ENCODE peak calls at places on chromosomes 6 and 20, in seven cellular contexts. A is body of pancreas, N is tibial nerve, G is heart left ventricle, O is adrenal gland, X is K562, P is ovary. E is an unnamed sample.

GRCh38 chr6:34953084-34954025 is 64.3 kb downstream of the ANKS1A start:
- DNase-seq in A (peak; percentile 56), O (no peak), N (no peak), X (no peak), G (no peak), P (no peak), E (no peak)

GRCh38 chr6:135830971-135831370 is 20.5 kb upstream of the PDE7B start:
- DNase-seq in G (no peak), N (no peak), A (no peak), P (no peak), O (no peak), X (no peak), E (no peak)

GRCh38 chr6:90121982-90122381 is 174.7 kb downstream of the BACH2 start:
- DNase-seq in G (no peak), A (no peak), P (no peak), O (no peak), N (no peak), X (no peak), E (no peak)

GRCh38 chr6:75488026-75488425 is 5.6 kb downstream of the FILIP1 start:
- DNase-seq in X (no peak), N (no peak), O (no peak), G (no peak), A (no peak), P (no peak), E (no peak)

GRCh38 chr6:159981591-159982245 is 12.8 kb downstream of the IGF2R start:
- DNase-seq in O (peak; percentile 70), G (peak; percentile 60), A (peak; percentile 58), P (no peak), N (no peak), X (no peak), E (peak; percentile 81)

GRCh38 chr6:148657053-148657452 is 89.8 kb upstream of the UST start:
- DNase-seq in N (no peak), A (no peak), O (no peak), P (no peak), G (no peak), X (no peak), E (no peak)

GRCh38 chr6:148747145-148747492 is 289 bp downstream of the UST start:
- DNase-seq in P (peak; percentile 82), A (peak; percentile 65), X (peak; percentile 16), O (peak; percentile 73), G (peak; percentile 54), N (peak; percentile 44), E (peak; percentile 51)

GRCh38 chr20:43755851-43756250 is 29.0 kb upstream of the GTSF1L start:
- DNase-seq in X (no peak), P (no peak), G (no peak), N (no peak), A (no peak), O (no peak), E (no peak)

GRCh38 chr6:65707134-65707826 is at the start of gene EYS:
- DNase-seq in X (no peak), G (no peak), O (no peak), P (no peak), A (no peak), N (no peak), E (no peak)

GRCh38 chr6:79134699-79135474 is 56.8 kb upstream of the PHIP start:
- DNase-seq in O (no peak), A (no peak), X (no peak), N (no peak), P (no peak), G (no peak), E (no peak)

GRCh38 chr6:54058236-54058635 is 53.0 kb upstream of the MLIP start:
- DNase-seq in X (no peak), P (no peak), O (no peak), A (no peak), N (no peak), G (peak; percentile 33), E (no peak)

GRCh38 chr6:14927398-14927797 is 318.5 kb upstream of the JARID2 start:
- DNase-seq in A (no peak), X (no peak), G (no peak), N (no peak), P (no peak), O (no peak), E (no peak)

GRCh38 chr6:119484598-119484997 is 135.0 kb upstream of the MAN1A1 start:
- DNase-seq in O (peak; percentile 67), G (no peak), X (no peak), A (peak; percentile 37), N (no peak), P (no peak), E (no peak)

GRCh38 chr6:170042596-170043118 is 248.2 kb downstream of the DLL1 start:
- DNase-seq in O (no peak), G (no peak), A (no peak), X (peak; percentile 39), N (no peak), P (peak; percentile 10), E (no peak)

GRCh38 chr6:24504274-24504641 is 9.5 kb downstream of the ALDH5A1 start:
- DNase-seq in O (no peak), X (no peak), A (no peak), P (no peak), N (no peak), G (no peak), E (no peak)

GRCh38 chr20:50645253-50646068 is 45.9 kb downstream of the RIPOR3 start:
- DNase-seq in P (peak; percentile 95), A (peak; percentile 92), X (no peak), N (peak; percentile 38), G (peak; percentile 57), O (peak; percentile 84), E (peak; percentile 84)

GRCh38 chr20:4835244-4836177 is 113.8 kb downstream of the PRND start:
- DNase-seq in P (peak; percentile 92), G (peak; percentile 66), X (no peak), N (peak; percentile 57), O (peak; percentile 39), A (peak; percentile 18), E (no peak)

GRCh38 chr20:15597306-15597705 is 975.9 kb downstream of the KIF16B start:
- DNase-seq in A (no peak), N (no peak), G (no peak), O (no peak), P (no peak), X (no peak), E (no peak)

GRCh38 chr6:111382476-111383294 is 100.3 kb downstream of the REV3L start:
- DNase-seq in A (no peak), N (no peak), O (no peak), G (peak; percentile 26), P (no peak), X (no peak), E (no peak)

GRCh38 chr6:125156496-125156895 is 2.9 kb downstream of the TPD52L1 start:
- DNase-seq in A (no peak), O (no peak), G (no peak), N (no peak), P (no peak), X (no peak), E (no peak)

GRCh38 chr6:125153541-125154183 is at the start of gene TPD52L1:
- DNase-seq in N (peak; percentile 30), X (peak; percentile 83), G (peak; percentile 85), O (peak; percentile 90), P (peak; percentile 84), A (peak; percentile 91), E (peak; percentile 84)

GRCh38 chr6:125151715-125152114 is 1.9 kb upstream of the TPD52L1 start:
- DNase-seq in O (no peak), P (no peak), N (no peak), X (no peak), G (no peak), A (no peak), E (no peak)

GRCh38 chr6:125155344-125155743 is 1.8 kb downstream of the TPD52L1 start:
- DNase-seq in G (no peak), N (no peak), O (no peak), A (no peak), P (no peak), X (no peak), E (no peak)

GRCh38 chr6:125154184-125155135 is 887 bp downstream of the TPD52L1 start:
- DNase-seq in A (peak; percentile 74), O (peak; percentile 76), N (no peak), G (peak; percentile 28), X (peak; percentile 57), P (peak; percentile 54), E (peak; percentile 46)
- H3K27ac ChIP-seq in A (peak overlapping the region; percentile 80), O (peak overlapping the region; percentile 91), N (peak overlapping the region; percentile 80), G (peak overlapping the region; percentile 51), X (peak overlapping the region; percentile 78), P (peak overlapping the region; percentile 16), E (peak overlapping the region; percentile 46)

GRCh38 chr6:30325150-30325872 is 1.4 kb upstream of the TRIM39 start:
- DNase-seq in G (no peak), A (peak; percentile 54), O (no peak), P (no peak), N (no peak), X (no peak), E (peak; percentile 64)
- H3K4me1 ChIP-seq in G (peaks cover 44% of the 10 kb centered on the region), A (peaks cover 34% of the 10 kb centered on the region), O (peaks cover 37% of the 10 kb centered on the region), P (peaks cover 5% of the 10 kb centered on the region), N (no peaks in the 10 kb centered on the region), X (peaks cover 41% of the 10 kb centered on the region), E (peaks cover 6% of the 10 kb centered on the region)

DNA sequence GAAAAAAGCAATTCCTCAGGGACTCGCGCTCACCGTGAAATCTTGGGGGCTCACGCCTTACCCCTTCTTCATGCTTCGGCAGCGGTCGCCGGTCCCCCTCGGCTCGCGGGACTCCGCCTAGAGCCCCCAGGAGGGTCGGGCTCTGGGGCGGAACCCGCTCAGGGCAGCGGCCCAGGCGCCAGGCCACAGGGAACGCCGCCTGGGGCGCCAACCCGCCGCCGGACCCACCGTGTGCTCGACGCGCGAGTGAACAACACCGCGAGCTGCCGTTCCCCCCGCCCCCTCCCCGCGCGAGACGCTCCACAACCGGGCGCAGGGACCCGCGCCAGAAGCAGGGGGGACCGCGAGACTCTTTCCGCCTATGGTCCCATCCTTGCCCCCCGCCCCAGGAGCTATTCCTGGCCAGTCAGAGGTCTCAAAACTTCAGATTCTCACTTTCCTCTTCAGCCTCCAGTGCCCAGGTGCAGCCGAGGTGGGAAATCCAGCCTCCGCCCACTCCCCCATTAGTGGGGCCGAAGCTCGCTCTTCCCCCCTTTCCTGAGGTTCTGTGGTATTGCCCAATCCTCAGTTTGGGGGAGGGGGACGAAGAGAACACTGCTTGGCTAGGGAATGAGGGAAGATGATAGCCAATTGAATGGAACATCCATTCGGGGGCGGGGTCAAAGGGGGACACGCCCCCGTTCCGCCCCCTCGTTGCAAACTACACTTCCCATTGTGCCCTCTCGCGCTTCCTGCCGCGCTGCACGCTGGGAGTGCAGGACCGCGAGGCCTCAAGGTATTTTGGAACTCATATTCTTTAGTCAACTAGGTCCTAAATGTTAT is at the start of gene WASF1:
- DNase-seq in P (peak; percentile 98), O (peak; percentile 97), G (peak; percentile 92), N (peak; percentile 89), A (peak; percentile 96), X (peak; percentile 87), E (peak; percentile 94)
- TF ChIP-seq POLR2A in P (peak; percentile 49), O (peak; percentile 60), G (peak; percentile 25), N (no peak), A (peak; percentile 27), X (peak; percentile 68), E (no peak)

GRCh38 chr20:62739067-62739466 is 30.4 kb downstream of the NTSR1 start:
- DNase-seq in X (no peak), N (no peak), P (peak; percentile 17), G (no peak), A (peak; percentile 2), O (no peak), E (no peak)

GRCh38 chr20:62741191-62741676 is 32.6 kb downstream of the NTSR1 start:
- DNase-seq in P (no peak), G (no peak), X (no peak), N (no peak), O (no peak), A (peak; percentile 1), E (no peak)

GRCh38 chr20:62740286-62741141 is 31.9 kb downstream of the NTSR1 start:
- DNase-seq in G (no peak), O (no peak), X (peak; percentile 82), N (no peak), P (peak; percentile 24), A (peak; percentile 7), E (peak; percentile 48)

GRCh38 chr20:62737971-62738881 is 29.6 kb downstream of the NTSR1 start:
- DNase-seq in X (no peak), G (no peak), N (no peak), O (no peak), A (peak; percentile 4), P (peak; percentile 24), E (peak; percentile 43)

GRCh38 chr20:62739581-62740285 is 31.1 kb downstream of the NTSR1 start:
- DNase-seq in G (no peak), A (peak; percentile 6), O (no peak), X (no peak), P (no peak), N (no peak), E (peak; percentile 71)
- H3K27ac ChIP-seq in G (no peak overlapping the region), A (peak overlapping the region; percentile 21), O (no peak overlapping the region), X (peak overlapping the region; percentile 73), P (no peak overlapping the region), N (no peak overlapping the region), E (peak overlapping the region; percentile 66)

E was measured in Peyer's patch.